ENCODE peak calls at places on chromosomes 3 and 15, in ten cellular contexts. One of them, this sample, is unnamed.

GRCh38 chr15:71011503-71012155 is 103.6 kb upstream of the THSD4 start:
- DNase-seq in brain microvascular endothelial cell: peak
- DNase-seq in dorsolateral prefrontal cortex: no peak
- DNase-seq in endothelial cell of umbilical vein: peak
- DNase-seq in nephron progenitor cell: no peak
- DNase-seq in omental fat pad: no peak
- DNase-seq in RWPE1: peak
- DNase-seq in fibroblast of lung: peak
- DNase-seq in IMR-90: peak
- DNase-seq in cardiac fibroblast: peak
- DNase-seq in this sample: no peak

GRCh38 chr3:157111578-157111977 is 48.4 kb downstream of the CCNL1 start:
- DNase-seq in brain microvascular endothelial cell: no peak
- DNase-seq in dorsolateral prefrontal cortex: no peak
- DNase-seq in endothelial cell of umbilical vein: no peak
- DNase-seq in nephron progenitor cell: no peak
- DNase-seq in omental fat pad: no peak
- DNase-seq in RWPE1: no peak
- DNase-seq in fibroblast of lung: peak
- DNase-seq in IMR-90: no peak
- DNase-seq in cardiac fibroblast: peak
- DNase-seq in this sample: no peak

GRCh38 chr15:101326026-101326315 is 30.9 kb upstream of the SNRPA1 start:
- DNase-seq in brain microvascular endothelial cell: no peak
- DNase-seq in dorsolateral prefrontal cortex: no peak
- DNase-seq in endothelial cell of umbilical vein: no peak
- DNase-seq in nephron progenitor cell: no peak
- DNase-seq in omental fat pad: no peak
- DNase-seq in RWPE1: no peak
- DNase-seq in fibroblast of lung: no peak
- DNase-seq in IMR-90: no peak
- DNase-seq in cardiac fibroblast: no peak
- DNase-seq in this sample: no peak

GRCh38 chr3:38163117-38163870 is 2.0 kb upstream of the OXSR1 start:
- DNase-seq in brain microvascular endothelial cell: no peak
- DNase-seq in dorsolateral prefrontal cortex: no peak
- DNase-seq in endothelial cell of umbilical vein: no peak
- DNase-seq in nephron progenitor cell: no peak
- DNase-seq in omental fat pad: no peak
- DNase-seq in RWPE1: no peak
- DNase-seq in fibroblast of lung: no peak
- DNase-seq in IMR-90: no peak
- DNase-seq in cardiac fibroblast: no peak
- DNase-seq in this sample: no peak

GRCh38 chr15:34883633-34884032 is 85.9 kb downstream of the AQR start:
- DNase-seq in brain microvascular endothelial cell: peak
- DNase-seq in dorsolateral prefrontal cortex: no peak
- DNase-seq in endothelial cell of umbilical vein: no peak
- DNase-seq in nephron progenitor cell: no peak
- DNase-seq in omental fat pad: no peak
- DNase-seq in RWPE1: peak
- DNase-seq in fibroblast of lung: no peak
- DNase-seq in IMR-90: peak
- DNase-seq in cardiac fibroblast: no peak
- DNase-seq in this sample: no peak

GRCh38 chr15:48494646-48495045 is 150.9 kb downstream of the FBN1 start:
- DNase-seq in brain microvascular endothelial cell: no peak
- DNase-seq in dorsolateral prefrontal cortex: no peak
- DNase-seq in endothelial cell of umbilical vein: no peak
- DNase-seq in nephron progenitor cell: no peak
- DNase-seq in omental fat pad: no peak
- DNase-seq in RWPE1: no peak
- DNase-seq in fibroblast of lung: no peak
- DNase-seq in IMR-90: peak
- DNase-seq in cardiac fibroblast: peak
- DNase-seq in this sample: no peak

GRCh38 chr3:71908001-71908400 is 123.1 kb upstream of the PROK2 start:
- DNase-seq in brain microvascular endothelial cell: no peak
- DNase-seq in dorsolateral prefrontal cortex: no peak
- DNase-seq in endothelial cell of umbilical vein: no peak
- DNase-seq in nephron progenitor cell: no peak
- DNase-seq in omental fat pad: no peak
- DNase-seq in RWPE1: no peak
- DNase-seq in fibroblast of lung: no peak
- DNase-seq in IMR-90: no peak
- DNase-seq in cardiac fibroblast: no peak
- DNase-seq in this sample: no peak

GRCh38 chr3:55423888-55424287 is 63.2 kb downstream of the WNT5A start:
- DNase-seq in brain microvascular endothelial cell: no peak
- DNase-seq in dorsolateral prefrontal cortex: no peak
- DNase-seq in endothelial cell of umbilical vein: no peak
- DNase-seq in nephron progenitor cell: no peak
- DNase-seq in omental fat pad: no peak
- DNase-seq in RWPE1: no peak
- DNase-seq in fibroblast of lung: no peak
- DNase-seq in IMR-90: no peak
- DNase-seq in cardiac fibroblast: peak
- DNase-seq in this sample: no peak

GRCh38 chr15:52436971-52437370 is 91.7 kb downstream of the MYO5A start:
- DNase-seq in brain microvascular endothelial cell: no peak
- DNase-seq in dorsolateral prefrontal cortex: no peak
- DNase-seq in endothelial cell of umbilical vein: no peak
- DNase-seq in nephron progenitor cell: no peak
- DNase-seq in omental fat pad: no peak
- DNase-seq in RWPE1: no peak
- DNase-seq in fibroblast of lung: peak
- DNase-seq in IMR-90: peak
- DNase-seq in cardiac fibroblast: no peak
- DNase-seq in this sample: no peak

GRCh38 chr15:50066202-50066601 is 52.8 kb downstream of the ATP8B4 start:
- DNase-seq in brain microvascular endothelial cell: peak
- DNase-seq in dorsolateral prefrontal cortex: no peak
- DNase-seq in endothelial cell of umbilical vein: no peak
- DNase-seq in nephron progenitor cell: no peak
- DNase-seq in omental fat pad: no peak
- DNase-seq in RWPE1: no peak
- DNase-seq in fibroblast of lung: no peak
- DNase-seq in IMR-90: peak
- DNase-seq in cardiac fibroblast: peak
- DNase-seq in this sample: no peak

GRCh38 chr3:194367992-194368841 is 1.3 kb downstream of the LRRC15 start:
- DNase-seq in brain microvascular endothelial cell: no peak
- DNase-seq in dorsolateral prefrontal cortex: no peak
- DNase-seq in endothelial cell of umbilical vein: no peak
- DNase-seq in nephron progenitor cell: peak
- DNase-seq in omental fat pad: no peak
- DNase-seq in RWPE1: no peak
- DNase-seq in fibroblast of lung: peak
- DNase-seq in IMR-90: peak
- DNase-seq in cardiac fibroblast: peak
- DNase-seq in this sample: no peak

GRCh38 chr3:123116116-123116515 is 49.3 kb downstream of the PDIA5 start:
- DNase-seq in brain microvascular endothelial cell: no peak
- DNase-seq in dorsolateral prefrontal cortex: no peak
- DNase-seq in endothelial cell of umbilical vein: no peak
- DNase-seq in nephron progenitor cell: no peak
- DNase-seq in omental fat pad: no peak
- DNase-seq in RWPE1: no peak
- DNase-seq in fibroblast of lung: no peak
- DNase-seq in IMR-90: no peak
- DNase-seq in cardiac fibroblast: no peak
- DNase-seq in this sample: no peak

GRCh38 chr15:73389539-73389938 is 20.8 kb upstream of the HCN4 start:
- DNase-seq in brain microvascular endothelial cell: no peak
- DNase-seq in dorsolateral prefrontal cortex: no peak
- DNase-seq in endothelial cell of umbilical vein: no peak
- DNase-seq in nephron progenitor cell: no peak
- DNase-seq in omental fat pad: no peak
- DNase-seq in RWPE1: no peak
- DNase-seq in fibroblast of lung: no peak
- DNase-seq in IMR-90: no peak
- DNase-seq in cardiac fibroblast: no peak
- DNase-seq in this sample: no peak

GRCh38 chr15:50627351-50628055 is 59.1 kb downstream of the TRPM7 start:
- DNase-seq in brain microvascular endothelial cell: no peak
- DNase-seq in dorsolateral prefrontal cortex: no peak
- DNase-seq in endothelial cell of umbilical vein: no peak
- DNase-seq in nephron progenitor cell: no peak
- DNase-seq in omental fat pad: no peak
- DNase-seq in RWPE1: no peak
- DNase-seq in fibroblast of lung: no peak
- DNase-seq in IMR-90: peak
- DNase-seq in cardiac fibroblast: peak
- DNase-seq in this sample: no peak

GRCh38 chr3:182241196-182241776 is 529.6 kb downstream of the SOX2 start:
- DNase-seq in brain microvascular endothelial cell: no peak
- DNase-seq in dorsolateral prefrontal cortex: no peak
- DNase-seq in endothelial cell of umbilical vein: no peak
- DNase-seq in nephron progenitor cell: no peak
- DNase-seq in omental fat pad: no peak
- DNase-seq in RWPE1: no peak
- DNase-seq in fibroblast of lung: no peak
- DNase-seq in IMR-90: no peak
- DNase-seq in cardiac fibroblast: no peak
- DNase-seq in this sample: no peak

GRCh38 chr3:159804726-159805410 is 183.8 kb upstream of the IL12A start:
- DNase-seq in brain microvascular endothelial cell: peak
- DNase-seq in dorsolateral prefrontal cortex: peak
- DNase-seq in endothelial cell of umbilical vein: peak
- DNase-seq in nephron progenitor cell: peak
- DNase-seq in omental fat pad: no peak
- DNase-seq in RWPE1: peak
- DNase-seq in fibroblast of lung: peak
- DNase-seq in IMR-90: peak
- DNase-seq in cardiac fibroblast: peak
- DNase-seq in this sample: peak

DNA sequence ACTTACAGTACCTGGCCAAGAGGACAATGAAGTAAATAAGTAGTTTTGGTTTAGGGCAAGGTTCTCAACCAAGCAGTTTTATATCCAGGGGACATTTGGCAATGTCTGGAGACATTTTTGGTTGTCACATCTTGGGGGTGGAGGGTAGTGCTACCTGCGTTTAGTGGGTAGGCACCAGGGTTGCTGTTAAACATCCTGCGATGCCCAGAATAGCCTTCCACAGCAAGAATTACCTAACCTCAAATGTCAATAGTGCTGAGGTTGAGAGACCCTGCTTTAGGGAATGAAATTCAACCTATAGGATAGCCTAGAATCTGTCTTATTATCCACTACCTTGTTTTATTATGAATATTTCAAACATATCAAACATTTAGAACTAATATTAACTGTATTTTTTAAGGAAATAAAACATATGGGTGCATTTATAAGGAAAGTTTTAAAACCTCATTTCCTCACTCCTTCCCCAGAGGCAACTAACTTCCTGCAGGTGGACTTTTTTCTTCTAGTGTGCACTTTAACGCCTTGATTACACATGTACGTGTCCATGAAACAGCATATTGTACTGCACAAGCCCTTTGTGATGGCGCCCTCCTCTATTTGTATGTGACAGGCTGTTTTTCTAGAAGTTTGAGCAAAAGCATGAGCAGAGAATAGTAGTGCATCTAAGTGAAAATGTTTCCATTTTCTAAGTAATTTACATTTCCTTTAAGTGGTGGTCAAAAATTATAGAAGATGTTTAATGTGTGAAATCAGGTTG is 57.1 kb downstream of the TRAK1 start:
- DNase-seq in brain microvascular endothelial cell: no peak
- DNase-seq in dorsolateral prefrontal cortex: no peak
- DNase-seq in endothelial cell of umbilical vein: no peak
- DNase-seq in nephron progenitor cell: no peak
- DNase-seq in omental fat pad: no peak
- DNase-seq in RWPE1: no peak
- DNase-seq in fibroblast of lung: no peak
- DNase-seq in IMR-90: no peak
- DNase-seq in cardiac fibroblast: no peak
- DNase-seq in this sample: no peak
- TF ChIP-seq CTCF in brain microvascular endothelial cell: no peak
- TF ChIP-seq CTCF in dorsolateral prefrontal cortex: no peak
- TF ChIP-seq CTCF in endothelial cell of umbilical vein: no peak
- TF ChIP-seq CTCF in nephron progenitor cell: no peak
- TF ChIP-seq CTCF in omental fat pad: no peak
- TF ChIP-seq CTCF in RWPE1: no peak
- TF ChIP-seq CTCF in fibroblast of lung: no peak
- TF ChIP-seq CTCF in IMR-90: no peak
- TF ChIP-seq CTCF in cardiac fibroblast: no peak
- TF ChIP-seq CTCF in this sample: no peak

GRCh38 chr3:13241621-13242363 is 168.6 kb upstream of the IQSEC1 start:
- DNase-seq in brain microvascular endothelial cell: no peak
- DNase-seq in dorsolateral prefrontal cortex: no peak
- DNase-seq in endothelial cell of umbilical vein: no peak
- DNase-seq in nephron progenitor cell: no peak
- DNase-seq in omental fat pad: no peak
- DNase-seq in RWPE1: no peak
- DNase-seq in fibroblast of lung: no peak
- DNase-seq in IMR-90: no peak
- DNase-seq in cardiac fibroblast: no peak
- DNase-seq in this sample: no peak
- TF ChIP-seq CTCF in brain microvascular endothelial cell: no peak
- TF ChIP-seq CTCF in dorsolateral prefrontal cortex: no peak
- TF ChIP-seq CTCF in endothelial cell of umbilical vein: no peak
- TF ChIP-seq CTCF in nephron progenitor cell: no peak
- TF ChIP-seq CTCF in omental fat pad: no peak
- TF ChIP-seq CTCF in RWPE1: no peak
- TF ChIP-seq CTCF in fibroblast of lung: no peak
- TF ChIP-seq CTCF in IMR-90: no peak
- TF ChIP-seq CTCF in cardiac fibroblast: no peak
- TF ChIP-seq CTCF in this sample: no peak

GRCh38 chr3:94784274-94784673 is 721.4 kb downstream of the NSUN3 start:
- DNase-seq in brain microvascular endothelial cell: no peak
- DNase-seq in dorsolateral prefrontal cortex: no peak
- DNase-seq in endothelial cell of umbilical vein: no peak
- DNase-seq in nephron progenitor cell: no peak
- DNase-seq in omental fat pad: no peak
- DNase-seq in RWPE1: no peak
- DNase-seq in fibroblast of lung: no peak
- DNase-seq in IMR-90: no peak
- DNase-seq in cardiac fibroblast: no peak
- DNase-seq in this sample: no peak
- TF ChIP-seq CTCF in brain microvascular endothelial cell: no peak
- TF ChIP-seq CTCF in dorsolateral prefrontal cortex: no peak
- TF ChIP-seq CTCF in endothelial cell of umbilical vein: no peak
- TF ChIP-seq CTCF in nephron progenitor cell: no peak
- TF ChIP-seq CTCF in omental fat pad: no peak
- TF ChIP-seq CTCF in RWPE1: no peak
- TF ChIP-seq CTCF in fibroblast of lung: no peak
- TF ChIP-seq CTCF in IMR-90: no peak
- TF ChIP-seq CTCF in cardiac fibroblast: no peak
- TF ChIP-seq CTCF in this sample: no peak

DNA sequence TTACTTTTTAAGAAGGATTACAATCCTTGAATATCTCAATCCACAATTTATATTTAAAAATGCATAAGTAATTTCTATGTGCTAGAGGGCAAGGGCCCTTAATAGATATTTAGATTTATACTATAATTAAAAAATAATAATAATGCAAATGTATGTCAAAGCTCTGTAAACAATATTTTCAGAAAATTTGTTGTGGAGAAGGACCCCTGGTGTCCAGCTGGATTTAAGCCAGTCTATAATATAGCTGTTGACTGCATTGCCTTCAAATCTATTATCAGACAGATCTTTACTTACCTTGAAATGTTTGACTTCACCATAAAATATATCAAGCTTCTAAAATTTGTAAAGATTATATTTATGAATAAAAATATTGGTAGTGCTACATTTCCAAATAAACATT is 65.6 kb downstream of the ZBTB20 start:
- DNase-seq in brain microvascular endothelial cell: no peak
- DNase-seq in dorsolateral prefrontal cortex: no peak
- DNase-seq in endothelial cell of umbilical vein: no peak
- DNase-seq in nephron progenitor cell: no peak
- DNase-seq in omental fat pad: no peak
- DNase-seq in RWPE1: no peak
- DNase-seq in fibroblast of lung: no peak
- DNase-seq in IMR-90: no peak
- DNase-seq in cardiac fibroblast: no peak
- DNase-seq in this sample: no peak
- TF ChIP-seq CTCF in brain microvascular endothelial cell: peak
- TF ChIP-seq CTCF in dorsolateral prefrontal cortex: peak
- TF ChIP-seq CTCF in endothelial cell of umbilical vein: no peak
- TF ChIP-seq CTCF in nephron progenitor cell: no peak
- TF ChIP-seq CTCF in omental fat pad: no peak
- TF ChIP-seq CTCF in RWPE1: no peak
- TF ChIP-seq CTCF in fibroblast of lung: no peak
- TF ChIP-seq CTCF in IMR-90: no peak
- TF ChIP-seq CTCF in cardiac fibroblast: no peak
- TF ChIP-seq CTCF in this sample: no peak